ENCODE peak calls at places on chromosomes 4 and X, in nine cellular contexts. F, T, W, E, H, N, J, K and S are unnamed samples.

GRCh38 chr4:26252349-26252748 is 68.5 kb upstream of the RBPJ start:
- DNase-seq in F (no peak), T (no peak), W (peak), E (no peak), H (no peak), N (peak), J (no peak), K (no peak), S (peak)

GRCh38 chr4:90187148-90187884 is 60.1 kb downstream of the CCSER1 start:
- DNase-seq in F (no peak), T (no peak), W (no peak), E (no peak), H (no peak), N (no peak), J (no peak), K (no peak), S (no peak)

GRCh38 chrX:153411255-153411987 is at the start of gene ZFP92:
- DNase-seq in F (no peak), T (peak), W (no peak), E (peak), H (no peak), N (no peak), J (no peak), K (no peak), S (no peak)

GRCh38 chrX:154840856-154841255 is 6.4 kb upstream of the SMIM9 start:
- DNase-seq in F (peak), T (no peak), W (no peak), E (peak), H (peak), N (peak), J (no peak), K (peak), S (no peak)

GRCh38 chr4:60463846-60464502 is 736.2 kb upstream of the ADGRL3 start:
- DNase-seq in F (peak), T (no peak), W (no peak), E (no peak), H (no peak), N (no peak), J (no peak), K (no peak), S (no peak)

GRCh38 chrX:97402903-97403302 is 519.2 kb downstream of the RPA4 start:
- DNase-seq in F (no peak), T (no peak), W (no peak), E (no peak), H (no peak), N (no peak), J (no peak), K (no peak), S (no peak)

GRCh38 chr4:65665951-65666523 is 4.3 kb downstream of the EPHA5 start:
- DNase-seq in F (no peak), T (no peak), W (no peak), E (no peak), H (peak), N (no peak), J (no peak), K (no peak), S (no peak)

GRCh38 chr4:170497105-170497504 is 407.3 kb upstream of the AADAT start:
- DNase-seq in F (peak), T (no peak), W (no peak), E (peak), H (peak), N (peak), J (no peak), K (no peak), S (no peak)

GRCh38 chr4:165784672-165785071 is 88.4 kb upstream of the TLL1 start:
- DNase-seq in F (no peak), T (no peak), W (no peak), E (no peak), H (peak), N (no peak), J (peak), K (peak), S (no peak)

GRCh38 chrX:10173331-10173900 is 16.6 kb downstream of the CLCN4 start:
- DNase-seq in F (peak), T (peak), W (peak), E (peak), H (peak), N (peak), J (peak), K (peak), S (peak)

GRCh38 chrX:104270916-104271512 is 16.3 kb upstream of the ESX1 start:
- DNase-seq in F (peak), T (peak), W (no peak), E (peak), H (peak), N (peak), J (peak), K (peak), S (no peak)

GRCh38 chr4:99811850-99812249 is 4.8 kb upstream of the DAPP1 start:
- DNase-seq in F (peak), T (no peak), W (no peak), E (peak), H (peak), N (peak), J (no peak), K (peak), S (no peak)

GRCh38 chrX:9465380-9466114 is 689 bp downstream of the TBL1X start:
- DNase-seq in F (peak), T (peak), W (no peak), E (no peak), H (no peak), N (peak), J (no peak), K (no peak), S (no peak)

GRCh38 chr4:151599876-151600275 is 160.9 kb downstream of the GATB start:
- DNase-seq in F (peak), T (no peak), W (no peak), E (peak), H (peak), N (no peak), J (no peak), K (no peak), S (no peak)

GRCh38 chr4:150379454-150379853 is 202.5 kb upstream of the MAB21L2 start:
- DNase-seq in F (peak), T (no peak), W (no peak), E (no peak), H (peak), N (no peak), J (no peak), K (peak), S (no peak)

GRCh38 chr4:24240655-24241054 is 343.7 kb downstream of the DHX15 start:
- DNase-seq in F (no peak), T (no peak), W (no peak), E (no peak), H (no peak), N (no peak), J (no peak), K (no peak), S (no peak)

GRCh38 chr4:82900335-82901128 is at the start of gene THAP9:
- DNase-seq in F (peak), T (peak), W (peak), E (peak), H (peak), N (peak), J (peak), K (peak), S (peak)

GRCh38 chr4:69759189-69759604 is 1.2 kb downstream of the SULT1B1 start:
- DNase-seq in F (no peak), T (no peak), W (no peak), E (no peak), H (peak), N (no peak), J (no peak), K (no peak), S (no peak)

GRCh38 chr4:12979797-12980196 is 504.3 kb downstream of the RAB28 start:
- DNase-seq in F (no peak), T (no peak), W (no peak), E (no peak), H (no peak), N (no peak), J (no peak), K (no peak), S (no peak)

GRCh38 chrX:150238656-150239382 is 124.3 kb upstream of the MAMLD1 start:
- DNase-seq in F (no peak), T (no peak), W (no peak), E (no peak), H (no peak), N (no peak), J (no peak), K (no peak), S (no peak)

GRCh38 chr4:22596384-22596783 is 80.5 kb upstream of the ADGRA3 start:
- DNase-seq in F (no peak), T (no peak), W (no peak), E (no peak), H (no peak), N (no peak), J (no peak), K (no peak), S (no peak)

GRCh38 chr4:56767567-56767966 is 53.9 kb downstream of the SPINK2 start:
- DNase-seq in F (no peak), T (no peak), W (no peak), E (no peak), H (peak), N (no peak), J (no peak), K (no peak), S (no peak)

GRCh38 chrX:28847423-28847822 is 260.2 kb downstream of the IL1RAPL1 start:
- DNase-seq in F (peak), T (no peak), W (no peak), E (peak), H (peak), N (peak), J (no peak), K (peak), S (no peak)

GRCh38 chr4:168643083-168643795 is 146.4 kb downstream of the PALLD start:
- DNase-seq in F (no peak), T (no peak), W (no peak), E (peak), H (peak), N (no peak), J (no peak), K (peak), S (no peak)

GRCh38 chrX:70960728-70961127 is 29.8 kb upstream of the SLC7A3 start:
- DNase-seq in F (no peak), T (no peak), W (no peak), E (peak), H (no peak), N (no peak), J (no peak), K (peak), S (no peak)

GRCh38 chrX:103428525-103428924 is 52.2 kb downstream of the BEX3 start:
- DNase-seq in F (no peak), T (no peak), W (no peak), E (no peak), H (no peak), N (no peak), J (no peak), K (no peak), S (no peak)

GRCh38 chrX:105331244-105331643 is 110.8 kb upstream of the TEX13A start:
- DNase-seq in F (peak), T (no peak), W (no peak), E (peak), H (peak), N (no peak), J (no peak), K (peak), S (no peak)

GRCh38 chrX:132958086-132958703 is at the start of gene HS6ST2:
- DNase-seq in F (no peak), T (peak), W (no peak), E (no peak), H (no peak), N (peak), J (no peak), K (no peak), S (no peak)

GRCh38 chr4:189124149-189124758 is 816.4 kb upstream of the FRG1 start:
- DNase-seq in F (peak), T (no peak), W (no peak), E (peak), H (peak), N (peak), J (no peak), K (no peak), S (peak)

GRCh38 chr4:189128341-189128740 is 812.3 kb upstream of the FRG1 start:
- DNase-seq in F (peak), T (no peak), W (no peak), E (no peak), H (no peak), N (no peak), J (no peak), K (no peak), S (no peak)

GRCh38 chr4:189121336-189121735 is 819.3 kb upstream of the FRG1 start:
- DNase-seq in F (no peak), T (no peak), W (no peak), E (no peak), H (no peak), N (no peak), J (no peak), K (no peak), S (no peak)

GRCh38 chr4:189126040-189126439 is 814.6 kb upstream of the FRG1 start:
- DNase-seq in F (no peak), T (no peak), W (no peak), E (no peak), H (no peak), N (no peak), J (no peak), K (no peak), S (no peak)

DNA sequence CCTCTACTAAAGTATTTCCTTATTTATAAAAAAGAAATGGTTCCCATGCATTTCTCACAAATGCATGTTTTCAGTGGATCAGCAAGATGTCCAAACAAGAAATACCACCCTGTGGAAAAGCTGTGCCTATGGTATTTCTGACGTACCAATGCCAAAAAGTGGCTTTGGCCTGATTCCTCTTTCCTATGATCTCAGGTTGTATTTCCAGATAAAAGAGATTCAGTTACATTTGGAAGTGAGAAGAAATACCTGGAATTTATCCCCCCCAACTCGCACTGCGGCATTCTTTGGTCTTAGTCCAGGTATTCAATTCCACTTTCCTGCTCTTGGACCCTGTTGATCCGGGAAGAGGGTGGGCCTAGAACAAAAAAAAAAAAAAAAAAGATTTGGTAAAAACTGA is 815.9 kb upstream of the FRG1 start:
- DNase-seq in F (no peak), T (no peak), W (no peak), E (no peak), H (no peak), N (no peak), J (no peak), K (no peak), S (no peak)
- TF ChIP-seq CTCF in F (no peak), T (no peak), W (no peak), E (no peak), H (no peak), N (no peak), J (no peak), K (no peak), S (no peak)

GRCh38 chr4:4398430-4398829 is 11.5 kb downstream of the NSG1 start:
- DNase-seq in F (no peak), T (no peak), W (no peak), E (no peak), H (no peak), N (no peak), J (no peak), K (no peak), S (no peak)

GRCh38 chr4:4394644-4395043 is 7.7 kb downstream of the NSG1 start:
- DNase-seq in F (no peak), T (no peak), W (peak), E (peak), H (peak), N (no peak), J (no peak), K (peak), S (no peak)

GRCh38 chr4:4397441-4397819 is 10.5 kb downstream of the NSG1 start:
- DNase-seq in F (no peak), T (no peak), W (no peak), E (no peak), H (no peak), N (no peak), J (no peak), K (no peak), S (no peak)

GRCh38 chr4:4396628-4397440 is 9.9 kb downstream of the NSG1 start:
- DNase-seq in F (no peak), T (no peak), W (no peak), E (peak), H (no peak), N (no peak), J (no peak), K (no peak), S (no peak)

DNA sequence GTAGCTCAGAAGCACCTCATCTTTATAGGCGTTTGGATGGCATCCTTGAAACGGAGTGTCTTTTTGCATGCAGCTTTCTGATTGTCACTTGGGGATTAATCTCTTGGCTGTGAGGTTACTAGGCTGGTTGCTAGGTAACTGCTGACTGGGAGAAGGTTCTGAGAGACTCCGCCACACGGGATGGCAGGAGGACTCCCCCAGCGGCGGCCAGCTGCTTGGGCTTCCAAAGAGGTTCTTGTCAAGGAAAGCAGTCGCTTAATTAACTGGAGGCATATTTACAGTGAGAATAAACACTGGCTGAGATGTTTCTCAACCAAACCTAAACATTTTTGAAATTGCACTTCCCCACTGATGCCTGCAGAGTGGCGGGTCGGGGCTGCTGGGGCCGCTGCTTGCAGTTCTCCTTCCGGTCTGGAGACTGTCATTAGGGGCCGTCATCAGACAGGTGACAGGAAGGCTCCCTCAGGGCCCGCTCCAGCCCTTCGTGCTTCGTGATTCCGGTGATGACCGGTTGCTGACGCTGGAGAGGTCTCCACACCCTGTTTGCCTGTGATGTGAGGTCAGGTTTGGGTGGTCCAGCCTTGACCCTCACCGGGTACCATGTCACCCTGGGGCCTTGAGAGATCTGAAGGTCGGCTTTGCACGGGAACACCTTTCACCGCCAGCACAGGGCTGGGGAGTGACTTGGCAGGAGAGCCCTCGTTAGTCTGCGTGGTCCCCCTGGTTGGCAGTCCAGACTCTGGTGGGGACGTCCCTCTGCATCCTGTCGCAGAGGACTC is 9.1 kb downstream of the NSG1 start:
- DNase-seq in F (no peak), T (no peak), W (no peak), E (peak), H (peak), N (no peak), J (no peak), K (no peak), S (no peak)
- TF ChIP-seq CTCF in F (no peak), T (no peak), W (no peak), E (peak), H (no peak), N (no peak), J (no peak), K (no peak), S (no peak)

DNA sequence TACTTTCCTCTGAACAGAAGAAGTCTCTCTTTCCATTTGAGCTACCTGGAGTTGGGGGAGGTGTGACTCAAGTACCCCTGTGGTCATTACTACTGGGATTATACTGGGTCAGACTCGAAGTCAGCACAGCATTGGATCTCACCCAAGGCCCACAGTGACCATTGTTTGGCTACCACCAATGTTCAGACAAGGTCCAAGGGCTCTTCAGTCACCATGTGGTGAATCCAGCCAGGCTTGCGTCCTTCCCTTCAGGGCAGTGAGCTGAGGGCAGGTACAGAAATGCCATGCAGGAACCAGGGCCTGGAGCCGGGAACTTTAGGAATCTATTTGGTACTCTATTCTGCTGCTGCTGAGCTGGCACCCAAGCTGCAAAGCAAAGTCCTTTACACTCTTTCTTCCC is 5.5 kb upstream of the SLC4A4 start:
- DNase-seq in F (no peak), T (no peak), W (no peak), E (no peak), H (no peak), N (no peak), J (no peak), K (no peak), S (no peak)
- TF ChIP-seq CTCF in F (no peak), T (no peak), W (no peak), E (no peak), H (no peak), N (no peak), J (no peak), K (no peak), S (no peak)

DNA sequence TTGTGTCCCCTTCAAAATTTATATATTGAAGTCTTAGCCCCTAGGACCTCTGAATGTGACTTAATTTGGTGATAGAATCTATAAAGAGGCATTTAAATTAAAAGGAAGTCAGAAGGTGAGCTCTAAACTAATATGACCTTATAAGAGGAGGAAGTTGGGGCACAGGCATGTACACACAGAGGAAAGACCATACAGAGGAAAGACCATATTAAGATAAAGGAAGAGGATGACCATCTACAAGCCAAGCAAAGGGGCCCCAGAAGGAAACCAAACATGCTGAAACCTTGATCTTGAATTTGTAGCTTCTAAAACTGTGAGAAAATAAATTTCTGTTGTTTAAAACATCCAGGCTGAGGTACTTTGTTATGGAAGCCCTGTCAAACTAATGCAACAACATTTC is 26.9 kb upstream of the CYBB start:
- DNase-seq in F (no peak), T (no peak), W (no peak), E (no peak), H (no peak), N (no peak), J (no peak), K (no peak), S (no peak)
- TF ChIP-seq CTCF in F (no peak), T (no peak), W (no peak), E (no peak), H (no peak), N (no peak), J (no peak), K (no peak), S (no peak)

GRCh38 chrX:107470971-107471370 is 21.5 kb downstream of the FRMPD3 start:
- DNase-seq in F (no peak), T (no peak), W (no peak), E (no peak), H (no peak), N (no peak), J (no peak), K (no peak), S (no peak)
- TF ChIP-seq CTCF in F (no peak), T (no peak), W (peak), E (no peak), H (no peak), N (no peak), J (no peak), K (no peak), S (no peak)